ENCODE peak calls at places on chromosomes 16 and 17, in nine cellular contexts. I is astrocyte of the cerebellum, G is NCI-H748 treated with DMSO at 0.1 percent for 48 hours, Z is MCF 10A, Y is NCI-H1092, O is type B pancreatic cell, S is spleen, M is cardiac fibroblast, P is NCI-H446. A is an unnamed sample.

GRCh38 chr17:15169676-15170075 is 95.5 kb downstream of the PMP22 start:
- DNase-seq in I (no peak), G (no peak), Z (peak; percentile 24), Y (no peak), O (no peak), S (no peak), M (peak; percentile 4), P (no peak), A (no peak)

GRCh38 chr17:10477701-10478100 is 8.3 kb upstream of the MYH4 start:
- DNase-seq in I (no peak), G (no peak), Z (no peak), Y (no peak), O (no peak), S (no peak), M (no peak), P (no peak), A (no peak)

GRCh38 chr16:49876716-49877129 is 20.8 kb upstream of the ZNF423 start:
- DNase-seq in I (no peak), G (no peak), Z (no peak), Y (no peak), O (peak; percentile 89), S (peak; percentile 86), M (peak; percentile 47), P (no peak), A (peak; percentile 84)

GRCh38 chr16:70777973-70778406 is 23.0 kb downstream of the VAC14 start:
- DNase-seq in I (no peak), G (no peak), Z (peak; percentile 13), Y (no peak), O (no peak), S (no peak), M (peak; percentile 48), P (no peak), A (no peak)

GRCh38 chr16:54901606-54902005 is 29.1 kb upstream of the IRX5 start:
- DNase-seq in I (no peak), G (no peak), Z (no peak), Y (no peak), O (no peak), S (no peak), M (no peak), P (no peak), A (no peak)

GRCh38 chr17:27565874-27566672 is 64.9 kb upstream of the LGALS9 start:
- DNase-seq in I (no peak), G (no peak), Z (no peak), Y (no peak), O (no peak), S (peak; percentile 53), M (peak; percentile 32), P (no peak), A (no peak)

GRCh38 chr16:52389045-52389444 is 157.9 kb downstream of the TOX3 start:
- DNase-seq in I (no peak), G (no peak), Z (no peak), Y (no peak), O (no peak), S (no peak), M (no peak), P (no peak), A (no peak)

GRCh38 chr16:16042076-16042475 is 92.7 kb downstream of the ABCC1 start:
- DNase-seq in I (peak; percentile 86), G (no peak), Z (peak; percentile 45), Y (no peak), O (no peak), S (no peak), M (peak; percentile 58), P (peak; percentile 16), A (peak; percentile 68)

GRCh38 chr16:22705799-22706198 is 108.2 kb upstream of the HS3ST2 start:
- DNase-seq in I (no peak), G (no peak), Z (no peak), Y (no peak), O (no peak), S (no peak), M (no peak), P (no peak), A (no peak)

GRCh38 chr16:9090101-9090959 is 1.1 kb upstream of the HAPSTR1 start:
- DNase-seq in I (no peak), G (no peak), Z (no peak), Y (no peak), O (peak; percentile 74), S (peak; percentile 94), M (no peak), P (no peak), A (peak; percentile 69)

GRCh38 chr16:4487955-4488481 is 11.8 kb downstream of the HMOX2 start:
- DNase-seq in I (peak; percentile 43), G (no peak), Z (no peak), Y (no peak), O (no peak), S (no peak), M (peak; percentile 88), P (no peak), A (no peak)

GRCh38 chr17:18035704-18036103 is 3.3 kb downstream of the ATPAF2 start:
- DNase-seq in I (no peak), G (no peak), Z (no peak), Y (no peak), O (no peak), S (no peak), M (no peak), P (no peak), A (no peak)

GRCh38 chr16:52721331-52721730 is 174.4 kb upstream of the TOX3 start:
- DNase-seq in I (no peak), G (no peak), Z (no peak), Y (no peak), O (no peak), S (no peak), M (no peak), P (no peak), A (no peak)

GRCh38 chr17:39462644-39463375 is 1.5 kb downstream of the CDK12 start:
- DNase-seq in I (no peak), G (no peak), Z (peak; percentile 17), Y (no peak), O (no peak), S (peak; percentile 78), M (peak; percentile 27), P (no peak), A (peak; percentile 47)

GRCh38 chr17:69512946-69513345 is 98.4 kb downstream of the MAP2K6 start:
- DNase-seq in I (no peak), G (no peak), Z (no peak), Y (no peak), O (no peak), S (no peak), M (no peak), P (no peak), A (no peak)

GRCh38 chr17:39002991-39003715 is 36.0 kb upstream of the FBXO47 start:
- DNase-seq in I (no peak), G (no peak), Z (peak; percentile 55), Y (no peak), O (no peak), S (no peak), M (peak; percentile 82), P (no peak), A (peak; percentile 90)

GRCh38 chr17:78839762-78840529 is 668 bp downstream of the USP36 start:
- DNase-seq in I (no peak), G (no peak), Z (peak; percentile 45), Y (no peak), O (no peak), S (no peak), M (peak; percentile 61), P (no peak), A (peak; percentile 65)

GRCh38 chr16:66427036-66427446 is at the start of gene BEAN1:
- DNase-seq in I (no peak), G (no peak), Z (no peak), Y (no peak), O (no peak), S (no peak), M (no peak), P (no peak), A (peak; percentile 56)

GRCh38 chr16:7372095-7372494 is 39.5 kb downstream of the RBFOX1 start:
- DNase-seq in I (no peak), G (no peak), Z (no peak), Y (no peak), O (no peak), S (no peak), M (no peak), P (no peak), A (no peak)

GRCh38 chr16:2428051-2428786 is 1.0 kb upstream of the CCNF start:
- DNase-seq in I (no peak), G (no peak), Z (no peak), Y (no peak), O (no peak), S (peak; percentile 87), M (peak; percentile 31), P (no peak), A (peak; percentile 49)

GRCh38 chr16:28218109-28218508 is 6.3 kb upstream of the XPO6 start:
- DNase-seq in I (no peak), G (no peak), Z (peak; percentile 67), Y (no peak), O (no peak), S (no peak), M (peak; percentile 74), P (no peak), A (no peak)

GRCh38 chr17:40548982-40549680 is 16.1 kb downstream of the CCR7 start:
- DNase-seq in I (peak; percentile 64), G (peak; percentile 9), Z (peak; percentile 94), Y (peak; percentile 12), O (peak; percentile 44), S (peak; percentile 73), M (peak; percentile 97), P (no peak), A (no peak)

GRCh38 chr16:71658771-71659170 is 32.8 kb downstream of the MARVELD3 start:
- DNase-seq in I (no peak), G (no peak), Z (no peak), Y (no peak), O (no peak), S (no peak), M (no peak), P (no peak), A (no peak)

GRCh38 chr16:80992676-80993292 is 13.9 kb downstream of the CMC2 start:
- DNase-seq in I (no peak), G (no peak), Z (no peak), Y (no peak), O (no peak), S (no peak), M (no peak), P (no peak), A (no peak)

GRCh38 chr17:76574166-76574565 is 11.5 kb downstream of the ST6GALNAC2 start:
- DNase-seq in I (no peak), G (no peak), Z (no peak), Y (no peak), O (no peak), S (no peak), M (no peak), P (no peak), A (no peak)

GRCh38 chr16:82995927-82996441 is 369.2 kb downstream of the CDH13 start:
- DNase-seq in I (peak; percentile 41), G (peak; percentile 84), Z (peak; percentile 78), Y (peak; percentile 68), O (no peak), S (no peak), M (peak; percentile 90), P (no peak), A (no peak)

GRCh38 chr17:18966831-18967624 is 15.1 kb downstream of the SLC5A10 start:
- DNase-seq in I (peak; percentile 18), G (no peak), Z (no peak), Y (peak; percentile 28), O (no peak), S (no peak), M (no peak), P (no peak), A (no peak)

GRCh38 chr17:5703736-5704135 is 119.4 kb upstream of the NLRP1 start:
- DNase-seq in I (no peak), G (no peak), Z (no peak), Y (no peak), O (peak; percentile 16), S (peak; percentile 23), M (no peak), P (no peak), A (no peak)

GRCh38 chr17:65559802-65560627 is 1.4 kb downstream of the AXIN2 start:
- DNase-seq in I (no peak), G (peak; percentile 20), Z (no peak), Y (no peak), O (peak; percentile 84), S (peak; percentile 84), M (no peak), P (no peak), A (no peak)

GRCh38 chr17:16987830-16988601 is 16.1 kb upstream of the TNFRSF13B start:
- DNase-seq in I (peak; percentile 61), G (no peak), Z (peak; percentile 75), Y (no peak), O (no peak), S (peak; percentile 94), M (peak; percentile 84), P (no peak), A (peak; percentile 84)

GRCh38 chr16:28317040-28317880 is 24.9 kb downstream of the SBK1 start:
- DNase-seq in I (no peak), G (no peak), Z (peak; percentile 52), Y (no peak), O (no peak), S (peak; percentile 90), M (peak; percentile 45), P (no peak), A (peak; percentile 67)

A was measured in Right ventricle myocardium superior.